ENCODE peak calls at places on chromosomes 6 and 20, in five cellular contexts. A is tibial artery, M is right lobe of liver, K is GM23338, F is AG04450. R is an unnamed sample.

GRCh38 chr20:62219992-62220665 is at the start of gene HRH3:
- DNase-seq in K (peak; percentile 78), M (no peak), A (no peak), F (no peak), R (peak; percentile 87)

GRCh38 chr6:162785632-162786242 is 58.0 kb downstream of the PACRG start:
- DNase-seq in A (no peak), K (peak; percentile 6), M (no peak), F (no peak), R (no peak)

GRCh38 chr6:3090013-3090412 is 21.7 kb downstream of the RIPK1 start:
- DNase-seq in K (no peak), M (no peak), A (no peak), F (no peak), R (no peak)

GRCh38 chr20:50108571-50109235 is 4.2 kb downstream of the UBE2V1 start:
- DNase-seq in M (no peak), A (no peak), F (no peak), K (peak; percentile 44), R (no peak)

GRCh38 chr6:122621638-122622037 is 11.4 kb downstream of the PKIB start:
- DNase-seq in K (no peak), A (no peak), M (no peak), F (no peak), R (no peak)

GRCh38 chr6:2542858-2543218 is 207.9 kb downstream of the MYLK4 start:
- DNase-seq in M (no peak), K (no peak), A (no peak), F (peak; percentile 39), R (no peak)

GRCh38 chr20:45311589-45312211 is 3.6 kb upstream of the MATN4 start:
- DNase-seq in K (peak; percentile 95), A (peak; percentile 35), M (peak; percentile 72), F (no peak), R (peak; percentile 86)

GRCh38 chr6:13406781-13407180 is 78.4 kb upstream of the TBC1D7 start:
- DNase-seq in F (no peak), A (no peak), K (no peak), M (no peak), R (no peak)

GRCh38 chr6:33279971-33280511 is 3.1 kb downstream of the B3GALT4 start:
- DNase-seq in M (no peak), F (no peak), A (no peak), K (peak; percentile 85), R (no peak)

GRCh38 chr6:112470950-112471349 is 123.8 kb downstream of the RFPL4B start:
- DNase-seq in A (no peak), M (no peak), K (no peak), F (no peak), R (no peak)

GRCh38 chr6:30714263-30714662 is 2.8 kb downstream of the MDC1 start:
- DNase-seq in M (no peak), A (no peak), K (no peak), F (no peak), R (no peak)

GRCh38 chr6:100176321-100176950 is 182.4 kb upstream of the MCHR2 start:
- DNase-seq in A (peak; percentile 34), F (peak; percentile 27), K (peak; percentile 57), M (no peak), R (no peak)

GRCh38 chr6:25404693-25405169 is 125.6 kb downstream of the CARMIL1 start:
- DNase-seq in K (no peak), A (no peak), F (no peak), M (no peak), R (peak; percentile 41)

GRCh38 chr6:53752440-53752839 is 42.4 kb upstream of the LRRC1 start:
- DNase-seq in K (no peak), A (no peak), F (no peak), M (no peak), R (no peak)

GRCh38 chr6:24908555-24908954 is 27.2 kb downstream of the RIPOR2 start:
- DNase-seq in K (no peak), A (no peak), M (no peak), F (no peak), R (no peak)

GRCh38 chr20:45448250-45448649 is 21.3 kb upstream of the WFDC2 start:
- DNase-seq in F (no peak), M (no peak), A (no peak), K (no peak), R (no peak)

GRCh38 chr6:155248021-155249001 is 15.5 kb upstream of the CLDN20 start:
- DNase-seq in M (no peak), K (peak; percentile 83), A (peak; percentile 31), F (peak; percentile 62), R (peak; percentile 76)

GRCh38 chr6:1137849-1138248 is 174.0 kb upstream of the FOXQ1 start:
- DNase-seq in K (no peak), F (no peak), A (no peak), M (no peak), R (no peak)

GRCh38 chr20:22623211-22623610 is 38.8 kb upstream of the FOXA2 start:
- DNase-seq in F (no peak), K (peak; percentile 38), A (no peak), M (no peak), R (no peak)

DNA sequence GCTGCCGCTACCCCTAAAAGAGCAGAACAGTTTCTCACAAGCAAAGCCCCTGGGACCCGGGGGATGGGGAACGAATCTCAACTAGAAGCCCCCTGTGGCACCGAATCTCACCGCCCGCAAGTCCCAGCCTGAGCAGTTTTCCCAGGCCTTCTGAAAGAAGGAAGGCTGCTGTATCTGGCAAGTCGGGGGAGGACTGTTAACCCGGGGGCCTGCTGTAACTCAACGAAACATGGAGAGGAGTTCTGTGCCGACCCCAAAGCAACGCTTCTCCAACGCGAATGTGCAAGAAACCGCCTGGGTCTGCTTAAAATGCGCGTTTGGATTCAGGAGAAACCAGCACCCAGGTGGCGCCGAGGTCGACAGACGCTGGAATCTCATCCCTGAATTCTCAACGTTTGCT is 34.2 kb downstream of the DLL1 start:
- DNase-seq in F (no peak), A (no peak), M (peak; percentile 15), K (no peak), R (no peak)
- TF ChIP-seq CTCF in F (no peak), A (no peak), M (no peak), K (no peak), R (no peak)

GRCh38 chr20:53957421-53958172 is 112.8 kb downstream of the BCAS1 start:
- DNase-seq in K (peak; percentile 14), F (no peak), M (no peak), A (no peak), R (no peak)
- TF ChIP-seq CTCF in K (peak; percentile 32), F (peak; percentile 19), M (no peak), A (no peak), R (no peak)

GRCh38 chr6:110556317-110557115 is 80.1 kb upstream of the SLC22A16 start:
- DNase-seq in A (no peak), M (no peak), F (no peak), K (no peak), R (no peak)
- TF ChIP-seq CTCF in A (no peak), M (no peak), F (no peak), K (no peak), R (no peak)

DNA sequence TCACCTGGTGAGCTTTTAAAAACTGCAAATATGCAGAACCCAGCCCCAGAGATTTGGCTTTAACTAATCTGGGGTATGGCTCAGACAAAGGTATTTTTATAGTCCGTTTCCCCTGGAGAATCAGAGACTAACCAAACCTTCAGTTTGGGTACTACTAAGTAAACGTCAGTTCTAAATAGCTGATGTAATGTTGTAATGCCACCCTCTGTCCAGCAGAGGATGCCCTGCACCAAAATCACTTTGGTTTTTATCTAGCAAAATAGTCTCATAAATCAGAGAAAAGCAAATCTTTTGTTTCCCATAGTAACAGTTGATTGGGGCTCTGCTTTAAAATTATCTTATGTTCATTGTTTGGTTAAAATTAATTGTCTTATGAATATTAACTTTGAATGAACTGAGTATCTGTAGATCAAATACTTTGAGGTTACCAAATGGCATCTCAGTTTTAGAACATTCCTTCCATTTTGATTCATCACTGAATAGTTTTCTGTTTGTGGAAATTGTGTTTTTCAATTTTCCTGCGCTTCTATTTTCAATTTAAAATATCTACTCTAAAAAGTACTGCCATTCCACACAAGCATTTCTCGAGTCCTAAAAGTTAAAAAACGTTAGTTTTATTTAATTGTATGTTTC is 278.3 kb upstream of the PLCB4 start:
- DNase-seq in K (peak; percentile 76), A (no peak), F (peak; percentile 15), M (no peak), R (peak; percentile 20)
- TF ChIP-seq CTCF in K (peak; percentile 87), A (peak; percentile 92), F (peak; percentile 100), M (peak; percentile 88), R (peak; percentile 70)

DNA sequence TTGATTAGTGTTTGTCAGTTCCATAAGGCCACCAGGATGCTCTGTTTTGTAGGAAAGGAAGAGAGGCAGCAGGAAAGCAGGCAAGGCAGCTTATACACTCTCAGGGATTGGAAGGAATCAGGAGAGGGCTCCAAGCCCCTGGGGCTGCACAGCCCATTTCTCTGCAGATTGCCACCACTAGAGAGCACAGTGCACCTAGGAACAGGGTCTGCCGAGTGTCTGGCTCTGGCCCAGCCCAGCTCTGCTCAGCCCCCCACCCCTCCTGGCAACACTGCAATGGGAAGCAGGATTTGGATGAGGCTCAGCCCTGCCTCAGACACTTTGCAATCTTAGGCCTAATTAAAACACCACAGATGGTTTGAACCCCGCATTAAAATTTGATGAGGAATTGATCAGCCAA is 252.6 kb downstream of the DHX35 start:
- DNase-seq in M (no peak), A (no peak), F (no peak), K (peak; percentile 57), R (no peak)
- TF ChIP-seq CTCF in M (no peak), A (no peak), F (no peak), K (peak; percentile 62), R (no peak)

GRCh38 chr6:139832906-139833305 is 458.5 kb upstream of the CITED2 start:
- DNase-seq in A (no peak), K (no peak), M (no peak), F (no peak), R (no peak)

GRCh38 chr6:139833592-139833991 is 459.1 kb upstream of the CITED2 start:
- DNase-seq in K (no peak), M (peak; percentile 87), A (no peak), F (no peak), R (no peak)

GRCh38 chr6:139832493-139832892 is 458.0 kb upstream of the CITED2 start:
- DNase-seq in A (no peak), K (no peak), F (no peak), M (no peak), R (no peak)

GRCh38 chr6:139829557-139829956 is 455.1 kb upstream of the CITED2 start:
- DNase-seq in K (no peak), M (no peak), A (no peak), F (no peak), R (no peak)

DNA sequence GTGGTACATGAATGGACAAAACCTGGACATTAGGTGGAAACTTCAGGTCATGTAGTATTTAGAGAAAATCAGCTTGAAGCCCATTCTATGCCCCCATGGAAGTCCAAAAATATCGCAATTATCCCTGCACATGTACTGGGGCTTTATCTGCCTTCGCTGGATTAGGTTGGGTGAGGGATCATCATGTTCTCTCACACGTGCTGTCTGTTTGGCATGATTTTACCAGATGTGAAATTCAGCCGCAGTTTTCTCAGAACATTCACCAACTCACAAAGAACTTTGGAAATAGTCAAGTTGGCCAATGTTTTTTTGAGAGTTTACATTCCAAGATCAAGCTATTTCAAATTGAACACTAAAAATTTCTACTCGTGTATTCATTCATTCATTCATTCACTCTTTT is 459.8 kb upstream of the CITED2 start:
- DNase-seq in M (no peak), K (no peak), F (no peak), A (no peak), R (no peak)
- TF ChIP-seq CTCF in M (no peak), K (no peak), F (no peak), A (no peak), R (no peak)